ENCODE peak calls at places on chromosomes 6 and 20, in ten cellular contexts. One of them, this sample, is unnamed.

GRCh38 chr20:38260025-38260377 is 534 bp downstream of the KIAA1755 start:
- DNase-seq in left lung: no peak
- DNase-seq in GM23338: peak
- DNase-seq in fibroblast of lung: peak
- DNase-seq in neural crest cell: no peak
- DNase-seq in nephron progenitor cell: no peak
- DNase-seq in cardiac muscle cell: peak
- DNase-seq in tibial artery: no peak
- DNase-seq in fibroblast of the aortic adventitia: peak
- DNase-seq in AG09319: no peak
- DNase-seq in this sample: no peak

GRCh38 chr20:62900052-62900691 is 26.1 kb downstream of the DIDO1 start:
- DNase-seq in left lung: peak
- DNase-seq in GM23338: peak
- DNase-seq in fibroblast of lung: peak
- DNase-seq in neural crest cell: peak
- DNase-seq in nephron progenitor cell: peak
- DNase-seq in cardiac muscle cell: peak
- DNase-seq in tibial artery: peak
- DNase-seq in fibroblast of the aortic adventitia: peak
- DNase-seq in AG09319: no peak
- DNase-seq in this sample: peak

GRCh38 chr6:147707524-147707923 is 199.0 kb downstream of the SAMD5 start:
- DNase-seq in left lung: no peak
- DNase-seq in GM23338: no peak
- DNase-seq in fibroblast of lung: no peak
- DNase-seq in neural crest cell: no peak
- DNase-seq in nephron progenitor cell: no peak
- DNase-seq in cardiac muscle cell: no peak
- DNase-seq in tibial artery: no peak
- DNase-seq in fibroblast of the aortic adventitia: no peak
- DNase-seq in AG09319: no peak
- DNase-seq in this sample: no peak

GRCh38 chr6:100568255-100568654 is 103.5 kb upstream of the SIM1 start:
- DNase-seq in left lung: no peak
- DNase-seq in GM23338: no peak
- DNase-seq in fibroblast of lung: peak
- DNase-seq in neural crest cell: no peak
- DNase-seq in nephron progenitor cell: no peak
- DNase-seq in cardiac muscle cell: no peak
- DNase-seq in tibial artery: no peak
- DNase-seq in fibroblast of the aortic adventitia: no peak
- DNase-seq in AG09319: no peak
- DNase-seq in this sample: no peak

GRCh38 chr6:47371139-47371874 is 61.6 kb upstream of the TNFRSF21 start:
- DNase-seq in left lung: no peak
- DNase-seq in GM23338: peak
- DNase-seq in fibroblast of lung: no peak
- DNase-seq in neural crest cell: no peak
- DNase-seq in nephron progenitor cell: no peak
- DNase-seq in cardiac muscle cell: peak
- DNase-seq in tibial artery: no peak
- DNase-seq in fibroblast of the aortic adventitia: no peak
- DNase-seq in AG09319: no peak
- DNase-seq in this sample: no peak

GRCh38 chr6:82080767-82081166 is 166.8 kb downstream of the IBTK start:
- DNase-seq in left lung: no peak
- DNase-seq in GM23338: no peak
- DNase-seq in fibroblast of lung: peak
- DNase-seq in neural crest cell: no peak
- DNase-seq in nephron progenitor cell: no peak
- DNase-seq in cardiac muscle cell: no peak
- DNase-seq in tibial artery: no peak
- DNase-seq in fibroblast of the aortic adventitia: no peak
- DNase-seq in AG09319: no peak
- DNase-seq in this sample: no peak

GRCh38 chr6:85792278-85792677 is 149.6 kb upstream of the SYNCRIP start:
- DNase-seq in left lung: no peak
- DNase-seq in GM23338: no peak
- DNase-seq in fibroblast of lung: peak
- DNase-seq in neural crest cell: no peak
- DNase-seq in nephron progenitor cell: no peak
- DNase-seq in cardiac muscle cell: no peak
- DNase-seq in tibial artery: no peak
- DNase-seq in fibroblast of the aortic adventitia: peak
- DNase-seq in AG09319: no peak
- DNase-seq in this sample: no peak

GRCh38 chr6:63475707-63476106 is 96.6 kb upstream of the LOC128125822 start:
- DNase-seq in left lung: no peak
- DNase-seq in GM23338: peak
- DNase-seq in fibroblast of lung: no peak
- DNase-seq in neural crest cell: no peak
- DNase-seq in nephron progenitor cell: no peak
- DNase-seq in cardiac muscle cell: no peak
- DNase-seq in tibial artery: no peak
- DNase-seq in fibroblast of the aortic adventitia: no peak
- DNase-seq in AG09319: no peak
- DNase-seq in this sample: no peak

GRCh38 chr20:62580052-62580451 is 62.3 kb upstream of the SLCO4A1 start:
- DNase-seq in left lung: no peak
- DNase-seq in GM23338: no peak
- DNase-seq in fibroblast of lung: no peak
- DNase-seq in neural crest cell: no peak
- DNase-seq in nephron progenitor cell: no peak
- DNase-seq in cardiac muscle cell: no peak
- DNase-seq in tibial artery: no peak
- DNase-seq in fibroblast of the aortic adventitia: no peak
- DNase-seq in AG09319: no peak
- DNase-seq in this sample: no peak

GRCh38 chr6:74041420-74041819 is 345.4 kb downstream of the CD109 start:
- DNase-seq in left lung: no peak
- DNase-seq in GM23338: peak
- DNase-seq in fibroblast of lung: no peak
- DNase-seq in neural crest cell: no peak
- DNase-seq in nephron progenitor cell: peak
- DNase-seq in cardiac muscle cell: no peak
- DNase-seq in tibial artery: no peak
- DNase-seq in fibroblast of the aortic adventitia: no peak
- DNase-seq in AG09319: no peak
- DNase-seq in this sample: no peak

GRCh38 chr6:28589952-28590340 is 64.3 kb downstream of the GPX5 start:
- DNase-seq in left lung: no peak
- DNase-seq in GM23338: peak
- DNase-seq in fibroblast of lung: peak
- DNase-seq in neural crest cell: no peak
- DNase-seq in nephron progenitor cell: peak
- DNase-seq in cardiac muscle cell: no peak
- DNase-seq in tibial artery: no peak
- DNase-seq in fibroblast of the aortic adventitia: no peak
- DNase-seq in AG09319: no peak
- DNase-seq in this sample: no peak

DNA sequence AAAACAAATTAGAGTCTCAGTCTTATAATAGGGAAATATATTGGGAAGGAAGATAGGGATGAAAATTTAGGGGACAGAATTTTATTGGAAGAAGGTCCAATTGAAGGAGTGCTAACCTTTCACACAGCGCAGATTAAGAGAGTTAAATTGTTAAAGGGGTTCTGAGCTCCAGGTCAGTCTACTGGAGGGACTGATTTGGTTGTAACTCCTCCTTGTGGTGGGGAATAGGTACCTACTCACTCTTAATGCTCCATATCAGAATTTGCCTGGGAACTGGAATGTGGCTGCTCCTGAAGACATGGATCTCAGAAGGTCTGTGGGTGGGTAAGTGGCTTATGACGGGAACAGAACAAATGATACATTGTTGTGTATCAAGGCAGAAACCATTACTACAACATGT is 143.5 kb downstream of the FLRT3 start:
- DNase-seq in left lung: no peak
- DNase-seq in GM23338: peak
- DNase-seq in fibroblast of lung: no peak
- DNase-seq in neural crest cell: no peak
- DNase-seq in nephron progenitor cell: no peak
- DNase-seq in cardiac muscle cell: no peak
- DNase-seq in tibial artery: no peak
- DNase-seq in fibroblast of the aortic adventitia: no peak
- DNase-seq in AG09319: no peak
- DNase-seq in this sample: no peak
- TF ChIP-seq CTCF in left lung: no peak
- TF ChIP-seq CTCF in GM23338: peak
- TF ChIP-seq CTCF in fibroblast of lung: no peak
- TF ChIP-seq CTCF in neural crest cell: peak
- TF ChIP-seq CTCF in nephron progenitor cell: no peak
- TF ChIP-seq CTCF in cardiac muscle cell: no peak
- TF ChIP-seq CTCF in tibial artery: no peak
- TF ChIP-seq CTCF in fibroblast of the aortic adventitia: peak
- TF ChIP-seq CTCF in AG09319: no peak
- TF ChIP-seq CTCF in this sample: no peak

DNA sequence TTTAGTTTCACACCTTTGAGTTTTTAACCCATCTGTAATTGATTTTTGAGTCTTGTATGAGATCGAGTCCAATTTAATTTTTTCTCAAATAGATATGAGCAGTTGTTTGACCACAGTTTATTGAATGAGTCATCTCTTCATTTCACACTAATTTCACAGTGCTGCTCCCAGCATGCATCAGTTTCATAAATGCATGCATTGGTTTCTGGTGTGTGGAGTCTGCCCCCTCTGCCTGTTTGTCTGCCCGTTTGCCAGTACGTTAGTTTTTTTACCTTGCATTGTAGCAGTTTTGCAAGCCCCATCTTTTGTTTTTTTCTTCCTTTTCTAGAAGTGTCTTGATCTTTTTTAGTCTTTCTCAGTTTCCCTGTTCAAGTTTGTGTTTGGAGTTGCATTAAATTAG is 11.9 kb downstream of the SLX4IP start:
- DNase-seq in left lung: no peak
- DNase-seq in GM23338: no peak
- DNase-seq in fibroblast of lung: peak
- DNase-seq in neural crest cell: no peak
- DNase-seq in nephron progenitor cell: no peak
- DNase-seq in cardiac muscle cell: peak
- DNase-seq in tibial artery: no peak
- DNase-seq in fibroblast of the aortic adventitia: peak
- DNase-seq in AG09319: peak
- DNase-seq in this sample: no peak
- TF ChIP-seq CTCF in left lung: no peak
- TF ChIP-seq CTCF in GM23338: no peak
- TF ChIP-seq CTCF in fibroblast of lung: peak
- TF ChIP-seq CTCF in neural crest cell: no peak
- TF ChIP-seq CTCF in nephron progenitor cell: no peak
- TF ChIP-seq CTCF in cardiac muscle cell: peak
- TF ChIP-seq CTCF in tibial artery: no peak
- TF ChIP-seq CTCF in fibroblast of the aortic adventitia: no peak
- TF ChIP-seq CTCF in AG09319: peak
- TF ChIP-seq CTCF in this sample: no peak

DNA sequence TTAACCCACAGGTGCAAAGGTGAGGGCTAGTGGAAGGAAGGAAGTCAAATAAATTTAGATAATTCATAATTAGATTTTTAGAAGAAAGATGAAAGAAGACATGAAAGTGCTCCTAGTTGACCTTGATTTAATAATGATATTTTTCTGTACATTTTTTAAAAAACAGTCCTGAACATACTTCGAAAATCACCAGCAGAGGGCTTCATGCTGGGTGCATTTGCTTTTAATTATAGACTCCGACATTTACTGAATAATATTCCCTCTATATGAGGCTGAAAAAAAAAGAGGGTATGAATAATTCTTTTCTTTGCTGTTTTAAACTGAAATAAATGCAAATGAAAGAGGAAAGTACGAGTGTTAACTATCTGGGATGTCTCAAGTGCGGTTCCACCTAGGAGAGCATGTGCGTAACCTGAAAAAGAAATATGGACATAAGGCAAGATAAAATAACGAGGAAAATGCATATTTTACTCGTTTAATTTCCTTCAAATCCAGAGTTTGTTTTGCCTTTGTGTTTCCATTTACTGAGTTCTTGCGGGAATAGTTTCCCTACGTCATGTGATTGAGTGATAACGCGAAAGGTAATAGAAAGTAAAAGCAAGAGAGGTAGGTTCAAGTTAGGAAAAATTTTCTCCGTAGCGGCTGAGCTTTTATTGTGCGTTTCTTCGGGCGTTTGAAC is 3.1 kb upstream of the TFAP2B start:
- DNase-seq in left lung: no peak
- DNase-seq in GM23338: no peak
- DNase-seq in fibroblast of lung: peak
- DNase-seq in neural crest cell: no peak
- DNase-seq in nephron progenitor cell: no peak
- DNase-seq in cardiac muscle cell: peak
- DNase-seq in tibial artery: no peak
- DNase-seq in fibroblast of the aortic adventitia: peak
- DNase-seq in AG09319: no peak
- DNase-seq in this sample: no peak
- TF ChIP-seq CTCF in left lung: no peak
- TF ChIP-seq CTCF in GM23338: no peak
- TF ChIP-seq CTCF in fibroblast of lung: peak
- TF ChIP-seq CTCF in neural crest cell: peak
- TF ChIP-seq CTCF in nephron progenitor cell: no peak
- TF ChIP-seq CTCF in cardiac muscle cell: peak
- TF ChIP-seq CTCF in tibial artery: no peak
- TF ChIP-seq CTCF in fibroblast of the aortic adventitia: peak
- TF ChIP-seq CTCF in AG09319: peak
- TF ChIP-seq CTCF in this sample: no peak

DNA sequence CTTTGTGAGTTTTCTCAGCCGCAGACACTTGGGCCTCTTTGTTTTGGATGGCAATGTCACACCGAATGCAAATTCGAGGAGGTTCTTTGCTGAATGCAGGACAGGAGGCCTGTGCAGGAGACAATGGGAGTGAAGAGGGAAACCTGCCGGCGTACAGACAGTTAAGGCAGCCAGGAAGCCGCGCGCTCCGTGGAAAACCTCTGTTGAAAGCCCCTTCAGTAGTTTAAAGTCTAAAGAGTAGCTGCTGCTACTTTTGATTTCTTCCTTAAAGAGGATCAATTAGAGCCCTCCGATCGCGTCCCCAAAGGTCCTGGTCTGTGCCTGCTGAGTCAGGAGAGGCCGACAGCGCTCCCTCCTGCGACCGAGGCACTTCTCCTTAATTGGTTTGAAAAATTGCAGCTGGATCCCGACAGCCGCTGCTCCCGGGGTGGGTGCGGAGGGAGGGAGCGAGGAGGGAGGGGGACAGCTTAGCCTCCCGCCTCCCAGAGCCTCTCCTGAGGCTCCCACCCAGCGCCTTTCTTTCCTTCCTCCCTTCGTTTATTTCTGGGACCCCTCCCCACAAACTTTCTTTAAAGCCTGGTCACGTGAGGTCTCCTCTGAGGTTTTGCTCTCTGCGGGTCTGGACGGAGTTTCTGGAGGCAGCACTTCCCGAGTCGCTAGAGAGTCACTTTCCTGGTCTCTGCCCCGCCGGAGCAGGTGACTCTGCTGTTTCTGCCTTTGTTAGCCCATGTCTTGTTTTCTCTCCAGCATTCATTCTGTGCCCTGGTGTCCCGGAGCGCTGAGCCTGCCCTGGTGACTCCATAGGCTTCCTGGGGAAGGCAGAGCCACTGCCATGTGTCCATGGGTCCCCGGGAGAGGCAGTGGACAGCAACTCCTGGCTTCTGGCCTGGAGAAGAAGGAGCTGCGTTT is 22.3 kb upstream of the RPP40 start:
- DNase-seq in left lung: peak
- DNase-seq in GM23338: peak
- DNase-seq in fibroblast of lung: peak
- DNase-seq in neural crest cell: peak
- DNase-seq in nephron progenitor cell: peak
- DNase-seq in cardiac muscle cell: peak
- DNase-seq in tibial artery: peak
- DNase-seq in fibroblast of the aortic adventitia: peak
- DNase-seq in AG09319: no peak
- DNase-seq in this sample: no peak
- TF ChIP-seq CTCF in left lung: no peak
- TF ChIP-seq CTCF in GM23338: peak
- TF ChIP-seq CTCF in fibroblast of lung: peak
- TF ChIP-seq CTCF in neural crest cell: peak
- TF ChIP-seq CTCF in nephron progenitor cell: no peak
- TF ChIP-seq CTCF in cardiac muscle cell: peak
- TF ChIP-seq CTCF in tibial artery: peak
- TF ChIP-seq CTCF in fibroblast of the aortic adventitia: peak
- TF ChIP-seq CTCF in AG09319: peak
- TF ChIP-seq CTCF in this sample: no peak